ENCODE peak calls at places on chromosomes 6 and 20, in four cellular contexts. W is T-cell, M is transverse colon, P is MV-4-11. I is an unnamed sample.

GRCh38 chr6:160188773-160189172 is 67.2 kb downstream of the SLC22A1 start:
- DNase-seq in W (no peak), P (no peak), M (no peak), I (no peak)

GRCh38 chr6:38427492-38428210 is 212.1 kb downstream of the BTBD9 start:
- DNase-seq in P (no peak), M (no peak), W (no peak), I (no peak)

GRCh38 chr6:4300917-4301316 is 165.5 kb upstream of the ECI2 start:
- DNase-seq in W (no peak), P (no peak), M (no peak), I (no peak)

GRCh38 chr20:36408219-36408618 is 102.1 kb downstream of the DLGAP4 start:
- DNase-seq in W (no peak), M (peak; percentile 28), P (no peak), I (no peak)

GRCh38 chr20:45353746-45354145 is 5.5 kb upstream of the SDC4 start:
- DNase-seq in P (no peak), M (no peak), W (no peak), I (no peak)

GRCh38 chr20:48526936-48527335 is 300.9 kb downstream of the PREX1 start:
- DNase-seq in P (no peak), M (no peak), W (no peak), I (no peak)

GRCh38 chr6:161498359-161498758 is 224.5 kb upstream of the AGPAT4 start:
- DNase-seq in P (no peak), W (no peak), M (no peak), I (peak; percentile 9)

GRCh38 chr20:21509597-21510331 is 4.1 kb downstream of the NKX2-2 start:
- DNase-seq in M (no peak), W (no peak), P (peak; percentile 36), I (peak; percentile 41)

GRCh38 chr6:19866900-19867627 is 29.9 kb downstream of the ID4 start:
- DNase-seq in P (no peak), M (no peak), W (no peak), I (no peak)

GRCh38 chr6:167162591-167162990 is 4.8 kb upstream of the GPR31 start:
- DNase-seq in M (no peak), P (no peak), W (no peak), I (no peak)

GRCh38 chr6:40722553-40723258 is 135.5 kb upstream of the LRFN2 start:
- DNase-seq in P (peak; percentile 22), W (no peak), M (no peak), I (peak; percentile 32)

GRCh38 chr20:48102821-48103635 is 317.7 kb upstream of the SULF2 start:
- DNase-seq in W (no peak), M (no peak), P (peak; percentile 7), I (no peak)

GRCh38 chr6:38176797-38177751 is 357.5 kb downstream of the ZFAND3 start:
- DNase-seq in W (no peak), M (peak; percentile 33), P (no peak), I (peak; percentile 57)

GRCh38 chr20:45945678-45946148 is 11.2 kb downstream of the PCIF1 start:
- DNase-seq in P (peak; percentile 90), M (no peak), W (no peak), I (no peak)

GRCh38 chr20:23153696-23154341 is 67.7 kb upstream of the CD93 start:
- DNase-seq in P (no peak), M (no peak), W (no peak), I (no peak)

GRCh38 chr6:166997768-166998255 is 1.4 kb upstream of the CEP43 start:
- DNase-seq in P (peak; percentile 70), M (peak; percentile 69), W (peak; percentile 12), I (peak; percentile 49)

GRCh38 chr6:169420912-169421543 is 167.4 kb upstream of the THBS2 start:
- DNase-seq in M (peak; percentile 50), W (no peak), P (no peak), I (peak; percentile 52)

GRCh38 chr6:36594816-36595167 is 630 bp downstream of the SRSF3 start:
- DNase-seq in W (no peak), M (no peak), P (no peak), I (no peak)

I was measured in HuH-7.5.